ENCODE peak calls at places on chromosome 10, in nine cellular contexts. E is tibial artery; G is GDM1; P is T-helper 17 cell; T is occipital lobe; W is NAMALWA; Q is AG04450; N is G401; Y is stimulated activated CD4-positive, alpha-beta T cell treated with anti-CD3 and anti-CD28 coated beads, Interleukin-1b, Interleukin-23, amount 100 ng/mL, for 24 hours. S is an unnamed sample.

GRCh38 chr10:129659881-129660280 is 192.8 kb downstream of the MGMT start:
- DNase-seq in E (no peak), G (no peak), P (no peak), T (no peak), W (no peak), Q (no peak), N (no peak), Y (no peak), S (no peak)

GRCh38 chr10:91104185-91105041 is 116.0 kb upstream of the PCGF5 start:
- DNase-seq in E (no peak), G (no peak), P (no peak), T (no peak), W (peak; percentile 5), Q (no peak), N (no peak), Y (no peak), S (no peak)

GRCh38 chr10:126331101-126331500 is 57.2 kb downstream of the ADAM12 start:
- DNase-seq in E (no peak), G (no peak), P (no peak), T (no peak), W (no peak), Q (peak; percentile 24), N (no peak), Y (no peak), S (no peak)

GRCh38 chr10:30436200-30436599 is 2.2 kb downstream of the MAP3K8 start:
- DNase-seq in E (no peak), G (peak; percentile 20), P (no peak), T (no peak), W (peak; percentile 46), Q (no peak), N (peak; percentile 12), Y (no peak), S (peak; percentile 73)

GRCh38 chr10:101287183-101287830 is 58.0 kb upstream of the LBX1 start:
- DNase-seq in E (no peak), G (no peak), P (no peak), T (no peak), W (no peak), Q (no peak), N (no peak), Y (no peak), S (no peak)

GRCh38 chr10:104028146-104028545 is 57.5 kb downstream of the COL17A1 start:
- DNase-seq in E (no peak), G (no peak), P (no peak), T (peak; percentile 28), W (peak; percentile 26), Q (no peak), N (peak; percentile 65), Y (no peak), S (peak; percentile 52)

GRCh38 chr10:3948843-3949242 is 163.8 kb upstream of the KLF6 start:
- DNase-seq in E (no peak), G (no peak), P (peak; percentile 67), T (no peak), W (no peak), Q (no peak), N (no peak), Y (no peak), S (no peak)

GRCh38 chr10:70585555-70586243 is 16.8 kb downstream of the PRF1 start:
- DNase-seq in E (no peak), G (no peak), P (no peak), T (no peak), W (no peak), Q (no peak), N (no peak), Y (no peak), S (no peak)

GRCh38 chr10:48254745-48255144 is 19.8 kb downstream of the FRMPD2 start:
- DNase-seq in E (no peak), G (no peak), P (no peak), T (no peak), W (no peak), Q (no peak), N (no peak), Y (no peak), S (no peak)

GRCh38 chr10:26550774-26551526 is 112.8 kb downstream of the APBB1IP start:
- DNase-seq in E (no peak), G (no peak), P (no peak), T (no peak), W (no peak), Q (no peak), N (no peak), Y (no peak), S (no peak)

GRCh38 chr10:21497177-21497807 is 28.2 kb downstream of the SKIDA1 start:
- DNase-seq in E (peak; percentile 91), G (peak; percentile 59), P (peak; percentile 19), T (peak; percentile 68), W (peak; percentile 42), Q (no peak), N (peak; percentile 80), Y (no peak), S (peak; percentile 14)

GRCh38 chr10:27944005-27944404 is 54.9 kb downstream of the ODAD2 start:
- DNase-seq in E (peak; percentile 72), G (no peak), P (no peak), T (no peak), W (no peak), Q (no peak), N (no peak), Y (no peak), S (no peak)

GRCh38 chr10:46522295-46523118 is 34.0 kb downstream of the GPRIN2 start:
- DNase-seq in E (no peak), G (no peak), P (no peak), T (no peak), W (no peak), Q (no peak), N (no peak), Y (no peak), S (no peak)

GRCh38 chr10:59859570-59859969 is 46.8 kb downstream of the CCDC6 start:
- DNase-seq in E (no peak), G (no peak), P (no peak), T (no peak), W (no peak), Q (no peak), N (no peak), Y (no peak), S (no peak)

GRCh38 chr10:99368646-99369045 is 39.5 kb downstream of the CNNM1 start:
- DNase-seq in E (no peak), G (no peak), P (no peak), T (no peak), W (no peak), Q (no peak), N (no peak), Y (no peak), S (no peak)

GRCh38 chr10:84820121-84820520 is 491.7 kb downstream of the CCSER2 start:
- DNase-seq in E (no peak), G (no peak), P (no peak), T (no peak), W (peak; percentile 48), Q (no peak), N (peak; percentile 69), Y (no peak), S (no peak)

GRCh38 chr10:101224060-101224909 is 5.0 kb downstream of the LBX1 start:
- DNase-seq in E (no peak), G (no peak), P (no peak), T (no peak), W (no peak), Q (no peak), N (no peak), Y (no peak), S (no peak)

GRCh38 chr10:48551796-48552591 is 52.9 kb downstream of the ARHGAP22 start:
- DNase-seq in E (no peak), G (peak; percentile 45), P (no peak), T (no peak), W (peak; percentile 71), Q (peak; percentile 29), N (peak; percentile 70), Y (no peak), S (peak; percentile 12)

GRCh38 chr10:124534231-124534798 is 72.7 kb downstream of the LHPP start:
- DNase-seq in E (peak; percentile 77), G (peak; percentile 79), P (no peak), T (no peak), W (peak; percentile 67), Q (no peak), N (peak; percentile 68), Y (no peak), S (peak; percentile 86)

GRCh38 chr10:3464760-3465405 is 292.3 kb upstream of the PITRM1 start:
- DNase-seq in E (no peak), G (no peak), P (no peak), T (no peak), W (no peak), Q (no peak), N (no peak), Y (no peak), S (no peak)

GRCh38 chr10:77501152-77501845 is 136.3 kb downstream of the KCNMA1 start:
- DNase-seq in E (peak; percentile 81), G (no peak), P (no peak), T (peak; percentile 59), W (no peak), Q (peak; percentile 63), N (peak; percentile 24), Y (no peak), S (no peak)

GRCh38 chr10:15865304-15865703 is 5.0 kb upstream of the MINDY3 start:
- DNase-seq in E (no peak), G (no peak), P (no peak), T (no peak), W (no peak), Q (no peak), N (no peak), Y (no peak), S (no peak)

GRCh38 chr10:23053036-23053435 is 42.3 kb upstream of the MSRB2 start:
- DNase-seq in E (no peak), G (no peak), P (no peak), T (no peak), W (no peak), Q (no peak), N (no peak), Y (no peak), S (no peak)

GRCh38 chr10:114779803-114780609 is 41.6 kb upstream of the FHIP2A start:
- DNase-seq in E (no peak), G (no peak), P (no peak), T (no peak), W (no peak), Q (peak; percentile 59), N (no peak), Y (no peak), S (no peak)

GRCh38 chr10:96587255-96588059 is 645 bp upstream of the TM9SF3 start:
- DNase-seq in E (peak; percentile 85), G (no peak), P (no peak), T (no peak), W (peak; percentile 74), Q (peak; percentile 68), N (peak; percentile 73), Y (no peak), S (no peak)

GRCh38 chr10:13924020-13924725 is 337.4 kb downstream of the PRPF18 start:
- DNase-seq in E (no peak), G (no peak), P (no peak), T (no peak), W (no peak), Q (peak; percentile 86), N (no peak), Y (no peak), S (no peak)

GRCh38 chr10:133016493-133017202 is 71.1 kb upstream of the ADGRA1 start:
- DNase-seq in E (no peak), G (no peak), P (no peak), T (no peak), W (no peak), Q (no peak), N (no peak), Y (no peak), S (no peak)

S was measured in HL-60.